ENCODE peak calls at places on chromosomes 5 and 9, in five cellular contexts. P, A, K, Z and Q are unnamed samples.

GRCh38 chr5:132765311-132766019 is 11.6 kb downstream of the SEPTIN8 start:
- DNase-seq in K (no peak), A (no peak), P (no peak), Z (no peak), Q (no peak)

GRCh38 chr5:131589510-131590348 is 45.3 kb downstream of the RAPGEF6 start:
- DNase-seq in A (peak; percentile 10), Z (peak; percentile 14), P (no peak), K (peak; percentile 59), Q (peak; percentile 55)

GRCh38 chr5:31921852-31922305 is 252.2 kb downstream of the GOLPH3 start:
- DNase-seq in Z (no peak), K (no peak), A (peak; percentile 97), P (no peak), Q (peak; percentile 68)

GRCh38 chr9:35906923-35907699 is 1.1 kb downstream of the HRCT1 start:
- DNase-seq in P (peak; percentile 79), K (no peak), Z (no peak), A (peak; percentile 61), Q (no peak)

GRCh38 chr5:20554001-20554400 is 566.0 kb upstream of the CDH18 start:
- DNase-seq in A (peak; percentile 41), K (no peak), Z (no peak), P (no peak), Q (no peak)

GRCh38 chr9:106878943-106879916 is 16.3 kb downstream of the ZNF462 start:
- DNase-seq in P (peak; percentile 75), K (peak; percentile 53), Z (no peak), A (peak; percentile 90), Q (peak; percentile 54)

GRCh38 chr9:33315371-33315770 is 25.1 kb downstream of the NFX1 start:
- DNase-seq in Z (no peak), A (no peak), K (no peak), P (no peak), Q (no peak)

GRCh38 chr5:72166070-72166979 is 59.0 kb downstream of the MAP1B start:
- DNase-seq in K (peak; percentile 82), P (peak; percentile 37), A (peak; percentile 83), Z (no peak), Q (peak; percentile 89)

GRCh38 chr5:6686916-6687409 is 26.3 kb upstream of the TENT4A start:
- DNase-seq in P (no peak), K (peak; percentile 75), A (peak; percentile 31), Z (peak; percentile 19), Q (peak; percentile 21)

GRCh38 chr5:62167651-62168050 is 138.4 kb upstream of the KIF2A start:
- DNase-seq in K (no peak), A (peak; percentile 74), P (no peak), Z (no peak), Q (no peak)

GRCh38 chr5:3302228-3302627 is 293.4 kb upstream of the IRX1 start:
- DNase-seq in Z (no peak), K (no peak), A (peak; percentile 47), P (no peak), Q (no peak)

GRCh38 chr5:111756701-111757581 is at the start of gene NREP:
- DNase-seq in Z (peak; percentile 90), K (peak; percentile 90), A (peak; percentile 93), P (peak; percentile 85), Q (peak; percentile 96)